ENCODE peak calls at places on chromosomes 7 and 10, in five cellular contexts. D, M, O, C and G are unnamed samples.

GRCh38 chr10:112839928-112840654 is 110.0 kb upstream of the TCF7L2 start:
- DNase-seq in D (no peak), M (no peak), O (no peak), C (no peak), G (no peak)

GRCh38 chr7:46383605-46384004 is 462.5 kb upstream of the IGFBP3 start:
- DNase-seq in D (no peak), M (no peak), O (no peak), C (no peak), G (no peak)

GRCh38 chr10:88138319-88138848 is 275.0 kb downstream of the PTEN start:
- DNase-seq in D (no peak), M (no peak), O (no peak), C (no peak), G (no peak)

GRCh38 chr7:35716038-35716803 is 21.3 kb upstream of the HERPUD2 start:
- DNase-seq in D (no peak), M (no peak), O (no peak), C (no peak), G (no peak)

GRCh38 chr7:29342761-29343160 is 148.2 kb downstream of the CHN2 start:
- DNase-seq in D (no peak), M (no peak), O (no peak), C (no peak), G (peak)

GRCh38 chr7:99083068-99083651 is 60.7 kb downstream of the SMURF1 start:
- DNase-seq in D (no peak), M (no peak), O (no peak), C (no peak), G (peak)

GRCh38 chr7:87146740-87147386 is 5.4 kb upstream of the DMTF1 start:
- DNase-seq in D (no peak), M (no peak), O (no peak), C (no peak), G (no peak)

GRCh38 chr7:24609059-24609458 is 35.8 kb downstream of the PALS2 start:
- DNase-seq in D (no peak), M (no peak), O (no peak), C (no peak), G (no peak)

GRCh38 chr10:45235823-45236222 is 79.6 kb downstream of the OR13A1 start:
- DNase-seq in D (no peak), M (no peak), O (no peak), C (no peak), G (no peak)

GRCh38 chr10:124962421-124962820 is 20.5 kb downstream of the ZRANB1 start:
- DNase-seq in D (no peak), M (no peak), O (no peak), C (no peak), G (no peak)

GRCh38 chr10:128191847-128192246 is 65.6 kb upstream of the MKI67 start:
- DNase-seq in D (no peak), M (no peak), O (no peak), C (no peak), G (no peak)

GRCh38 chr10:20855398-20856038 is 41.6 kb downstream of the NEBL start:
- DNase-seq in D (no peak), M (no peak), O (no peak), C (peak), G (peak)

GRCh38 chr7:134546903-134547737 is 1.8 kb upstream of the AKR1B15 start:
- DNase-seq in D (peak), M (peak), O (peak), C (peak), G (no peak)

GRCh38 chr7:31899356-31899927 is 170.8 kb downstream of the PDE1C start:
- DNase-seq in D (no peak), M (no peak), O (no peak), C (no peak), G (no peak)

GRCh38 chr7:112254166-112254565 is 47.7 kb downstream of the ZNF277 start:
- DNase-seq in D (no peak), M (no peak), O (no peak), C (no peak), G (no peak)

GRCh38 chr7:81064446-81064845 is 145.6 kb upstream of the SEMA3C start:
- DNase-seq in D (no peak), M (no peak), O (no peak), C (no peak), G (no peak)

GRCh38 chr10:79150444-79150754 is 81.6 kb downstream of the ZMIZ1 start:
- DNase-seq in D (no peak), M (no peak), O (no peak), C (no peak), G (no peak)

GRCh38 chr7:3300651-3301471 is at the start of gene SDK1:
- DNase-seq in D (peak), M (peak), O (peak), C (peak), G (no peak)

GRCh38 chr7:131692131-131692960 is 135.9 kb upstream of the PODXL start:
- DNase-seq in D (peak), M (no peak), O (peak), C (peak), G (no peak)

GRCh38 chr10:124641282-124642075 is 102.7 kb downstream of the FAM53B start:
- DNase-seq in D (no peak), M (no peak), O (no peak), C (no peak), G (no peak)

GRCh38 chr7:92973964-92974363 is 137.6 kb upstream of the CDK6 start:
- DNase-seq in D (no peak), M (no peak), O (no peak), C (no peak), G (no peak)

GRCh38 chr7:27095050-27095896 is 527 bp downstream of the HOXA1 start:
- DNase-seq in D (no peak), M (no peak), O (no peak), C (no peak), G (no peak)

GRCh38 chr10:62732841-62733653 is 71.5 kb upstream of the ADO start:
- DNase-seq in D (peak), M (peak), O (peak), C (no peak), G (no peak)

GRCh38 chr7:1694551-1694950 is 24.5 kb downstream of the ELFN1 start:
- DNase-seq in D (no peak), M (no peak), O (no peak), C (no peak), G (no peak)

GRCh38 chr10:73910401-73910763 is 550 bp upstream of the PLAU start:
- DNase-seq in D (peak), M (no peak), O (no peak), C (no peak), G (no peak)

GRCh38 chr10:17878896-17879295 is 69.7 kb downstream of the MRC1 start:
- DNase-seq in D (no peak), M (no peak), O (no peak), C (peak), G (no peak)

GRCh38 chr7:119943932-119944600 is 328.9 kb upstream of the KCND2 start:
- DNase-seq in D (no peak), M (no peak), O (no peak), C (no peak), G (no peak)

GRCh38 chr10:124291009-124291671 is 127.6 kb downstream of the OAT start:
- DNase-seq in D (no peak), M (no peak), O (no peak), C (no peak), G (no peak)

GRCh38 chr7:24917510-24918239 is 62.3 kb downstream of the OSBPL3 start:
- DNase-seq in D (no peak), M (no peak), O (no peak), C (no peak), G (no peak)

GRCh38 chr10:10605551-10606081 is 412.1 kb upstream of the CELF2 start:
- DNase-seq in D (no peak), M (no peak), O (no peak), C (no peak), G (no peak)

GRCh38 chr10:103499881-103500280 is 6.4 kb downstream of the NEURL1 start:
- DNase-seq in D (no peak), M (no peak), O (no peak), C (no peak), G (no peak)

GRCh38 chr7:71251706-71252105 is 119.8 kb downstream of the GALNT17 start:
- DNase-seq in D (no peak), M (no peak), O (no peak), C (no peak), G (no peak)

GRCh38 chr7:142584765-142585164 is 164.5 kb upstream of the PRSS1 start:
- DNase-seq in D (no peak), M (no peak), O (no peak), C (no peak), G (no peak)

GRCh38 chr7:47291461-47292051 is 290.4 kb downstream of the TNS3 start:
- DNase-seq in D (no peak), M (no peak), O (peak), C (no peak), G (no peak)

GRCh38 chr7:76260171-76260703 is 42.2 kb upstream of the HSPB1 start:
- DNase-seq in D (peak), M (peak), O (no peak), C (peak), G (peak)